ENCODE peak calls at places on chromosomes 5 and 9, in five cellular contexts. Y is HCT116, P is GM12878, V is HepG2, N is IMR-90. X is an unnamed sample.

GRCh38 chr5:157651011-157651611 is 1.1 kb downstream of the SOX30 start:
- DNase-seq in Y (no peak), P (no peak), V (no peak), N (no peak), X (no peak)

GRCh38 chr9:36470891-36471290 is 70.8 kb upstream of the RNF38 start:
- DNase-seq in Y (no peak), P (peak), V (no peak), N (peak), X (peak)

GRCh38 chr5:66223637-66224036 is 79.5 kb downstream of the SREK1 start:
- DNase-seq in Y (peak), P (no peak), V (no peak), N (no peak), X (peak)

GRCh38 chr9:362936-363335 is 148.3 kb downstream of the DOCK8 start:
- DNase-seq in Y (no peak), P (no peak), V (no peak), N (no peak), X (no peak)

GRCh38 chr9:7045361-7045760 is 287.6 kb downstream of the KDM4C start:
- DNase-seq in Y (no peak), P (no peak), V (no peak), N (peak), X (no peak)

GRCh38 chr5:77145666-77146065 is 58.6 kb upstream of the ZBED3 start:
- DNase-seq in Y (no peak), P (no peak), V (no peak), N (peak), X (no peak)

GRCh38 chr5:177371120-177371537 is 13.1 kb upstream of the SLC34A1 start:
- DNase-seq in Y (no peak), P (no peak), V (no peak), N (no peak), X (no peak)

GRCh38 chr5:285991-286557 is 14.6 kb downstream of the PDCD6 start:
- DNase-seq in Y (no peak), P (no peak), V (no peak), N (no peak), X (no peak)

GRCh38 chr9:93931905-93932304 is 23.2 kb downstream of the BARX1 start:
- DNase-seq in Y (no peak), P (no peak), V (no peak), N (no peak), X (no peak)

GRCh38 chr9:113934167-113934566 is 58.1 kb downstream of the ZNF618 start:
- DNase-seq in Y (no peak), P (no peak), V (no peak), N (no peak), X (peak)

DNA sequence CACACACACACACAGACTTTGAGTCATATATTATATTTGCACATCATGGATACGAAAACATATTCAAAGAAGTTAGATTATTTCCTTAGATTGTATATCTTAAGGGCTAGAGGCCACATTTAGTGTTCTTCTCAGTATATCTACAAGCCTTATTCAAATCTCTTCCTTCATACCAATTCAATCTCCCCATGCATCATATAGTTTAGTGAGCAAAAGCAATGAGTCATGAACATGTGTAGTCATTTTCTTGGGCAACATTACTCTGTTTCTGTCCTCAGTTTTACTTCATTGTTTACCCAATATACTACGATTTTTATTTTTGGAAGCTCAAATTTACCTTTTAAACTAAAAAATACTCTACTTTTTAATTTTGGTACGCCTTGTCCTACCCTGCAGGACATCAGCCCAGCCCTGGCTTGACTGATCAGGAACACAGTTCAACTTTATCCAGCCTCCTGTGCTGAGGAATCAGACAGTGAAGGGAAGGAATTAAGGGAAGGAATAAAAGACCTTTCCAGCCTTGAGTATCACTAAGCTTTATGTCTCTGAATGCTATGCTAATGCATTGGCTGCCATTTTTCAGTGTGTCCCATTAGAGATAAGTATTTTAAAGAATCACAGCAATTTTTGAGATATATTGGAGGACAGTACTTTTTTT is 101.7 kb upstream of the FST start:
- DNase-seq in Y (no peak), P (no peak), V (no peak), N (peak), X (no peak)
- H3K9ac ChIP-seq in Y (no peak), P (no peak), V (no peak), N (peak), X (no peak)

DNA sequence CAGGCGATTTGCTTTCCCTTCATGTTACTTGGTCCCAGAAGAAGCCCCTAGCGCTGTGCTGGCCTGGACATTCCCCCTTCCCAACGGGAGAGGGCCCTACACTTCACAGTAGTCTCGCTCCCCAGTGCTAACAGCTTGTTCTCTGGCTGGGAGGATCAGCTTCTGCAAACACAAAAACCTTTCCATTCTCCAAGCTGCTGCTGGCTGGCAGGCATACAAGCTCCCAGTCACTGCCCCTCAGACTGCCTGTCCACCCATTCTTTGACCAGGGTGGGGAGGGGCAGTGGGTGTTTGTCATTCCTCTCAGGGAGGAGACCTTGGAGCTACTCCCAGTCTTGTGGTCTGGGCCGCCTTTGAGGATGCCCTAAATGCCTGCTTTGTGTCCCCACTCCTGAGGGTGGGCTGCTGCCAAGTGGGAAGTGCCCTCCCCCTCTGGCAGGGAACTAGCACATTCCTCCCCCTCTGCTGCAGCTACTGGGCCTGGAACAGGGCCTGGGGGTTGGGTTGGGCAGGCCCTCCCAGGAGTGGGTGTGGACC is 20.8 kb downstream of the ENHO start:
- DNase-seq in Y (no peak), P (no peak), V (peak), N (peak), X (no peak)
- TF ChIP-seq CTCF in Y (no peak), P (no peak), V (peak), N (peak), X (no peak)

GRCh38 chr9:136881691-136882108 is 4.6 kb upstream of the TRAF2 start:
- DNase-seq in Y (no peak), P (peak), V (peak), N (peak), X (no peak)
- H3K9ac ChIP-seq in Y (no peak), P (peak), V (peak), N (no peak), X (peak)

DNA sequence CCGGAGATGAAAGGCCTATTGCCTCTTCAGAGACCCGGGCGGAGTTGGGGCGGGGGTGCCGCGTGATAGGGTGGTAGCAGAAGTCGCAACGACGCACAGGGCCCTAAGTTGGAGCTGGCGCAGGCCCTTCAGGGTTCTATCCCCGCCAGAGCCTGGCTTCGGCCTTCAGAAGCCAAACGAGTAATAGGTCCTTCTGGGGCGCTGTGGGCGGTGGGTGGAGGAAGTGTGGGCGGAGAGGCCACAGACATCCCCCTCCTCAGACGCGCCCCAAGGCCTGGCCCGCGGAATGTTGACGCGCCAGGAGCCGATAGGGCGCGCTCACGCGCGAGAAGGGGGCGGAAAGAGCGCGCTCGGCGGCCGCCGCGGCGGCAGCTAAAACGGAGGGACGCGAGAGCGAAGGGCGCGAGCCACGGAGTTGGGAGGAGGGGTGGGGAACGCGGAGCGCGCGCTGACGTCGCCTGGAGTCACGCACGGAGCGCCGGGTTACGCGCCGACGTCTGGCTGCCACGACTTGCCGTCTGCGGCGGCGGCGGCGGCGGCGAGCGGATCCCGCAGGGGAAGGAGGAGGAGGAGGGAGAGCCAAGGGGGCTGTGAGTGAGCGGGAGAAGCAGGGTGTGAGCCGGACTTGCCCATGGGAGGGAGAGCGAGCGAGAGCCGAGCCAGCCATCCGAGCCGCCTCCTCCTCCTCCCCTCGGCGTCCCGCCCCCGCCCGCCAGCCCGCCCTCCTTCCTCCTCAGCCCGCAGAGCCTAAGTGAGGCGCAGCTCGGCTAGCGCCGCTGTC is 6.4 kb upstream of the PURA start:
- DNase-seq in Y (peak), P (peak), V (peak), N (peak), X (peak)
- TF ChIP-seq CTCF in Y (no peak), P (peak), V (peak), N (peak), X (no peak)

DNA sequence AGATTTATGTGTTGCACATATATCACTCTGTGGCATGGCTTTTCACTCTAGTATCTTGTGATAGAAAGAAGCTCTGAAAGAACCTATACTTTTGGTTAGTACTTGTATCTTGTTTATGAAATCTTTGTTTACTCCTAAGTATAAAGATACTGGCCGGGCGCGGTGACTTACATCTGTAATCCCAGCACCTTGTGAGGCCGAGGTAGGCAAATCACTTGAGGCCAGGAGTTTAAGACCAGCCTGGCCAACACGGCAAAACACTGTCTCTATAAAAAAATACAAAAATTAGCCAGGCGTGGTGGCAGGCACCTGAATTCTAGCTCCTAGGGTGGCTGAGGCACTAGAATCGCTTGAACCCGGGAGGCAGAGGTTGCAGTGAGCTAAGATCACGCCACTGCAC is 128.7 kb downstream of the FBXO38 start:
- DNase-seq in Y (no peak), P (no peak), V (no peak), N (no peak), X (no peak)
- H3K9ac ChIP-seq in Y (no peak), P (no peak), V (no peak), N (no peak), X (no peak)

GRCh38 chr5:15442183-15442550 is 57.8 kb upstream of the FBXL7 start:
- DNase-seq in Y (no peak), P (no peak), V (no peak), N (no peak), X (no peak)

GRCh38 chr5:15441433-15442182 is 58.4 kb upstream of the FBXL7 start:
- DNase-seq in Y (no peak), P (no peak), V (no peak), N (no peak), X (no peak)

DNA sequence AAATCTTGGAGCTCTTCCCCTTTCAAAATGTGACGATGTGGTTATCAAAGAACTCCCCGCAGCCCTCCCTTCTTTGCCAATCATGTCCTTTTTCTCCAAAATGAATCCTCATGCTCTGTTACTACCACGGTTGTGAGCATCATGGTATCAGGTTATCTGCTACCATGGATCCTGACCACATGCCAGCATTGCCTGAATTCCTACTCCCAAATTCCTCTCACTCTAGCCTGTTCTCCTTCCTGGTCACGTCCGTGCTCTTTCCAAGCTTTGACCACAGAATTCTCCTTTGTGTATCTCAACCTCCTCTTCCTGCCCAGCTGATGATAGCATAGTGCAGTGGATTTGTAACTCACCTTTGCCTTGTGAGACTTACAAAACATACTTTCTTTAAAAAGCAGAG is 59.5 kb upstream of the FBXL7 start:
- DNase-seq in Y (no peak), P (no peak), V (no peak), N (no peak), X (no peak)
- TF ChIP-seq CTCF in Y (no peak), P (no peak), V (no peak), N (no peak), X (no peak)

X was measured in colonic mucosa.